ENCODE peak calls at places on chromosomes 1 and 21, in six cellular contexts. B, L, Y, N, M and A are unnamed samples. For H3K4me1, the result is how much of the 10 kb centered on the place peaks cover.

GRCh38 chr1:52032124-52032784 is 1.4 kb downstream of the KTI12 start:
- DNase-seq in M (no peak), Y (no peak), B (no peak), N (no peak), L (no peak), A (no peak)

GRCh38 chr1:109388884-109389637 is 8.7 kb downstream of the SORT1 start:
- DNase-seq in N (no peak), L (no peak), M (no peak), B (no peak), Y (no peak), A (no peak)

GRCh38 chr1:241600496-241600901 is 39.7 kb downstream of the CHML start:
- DNase-seq in L (no peak), M (no peak), B (no peak), N (no peak), Y (no peak), A (no peak)

GRCh38 chr1:66510407-66510806 is 23.5 kb upstream of the SGIP1 start:
- DNase-seq in B (no peak), Y (no peak), N (no peak), L (no peak), M (no peak), A (no peak)

GRCh38 chr1:203448521-203449061 is 27.0 kb upstream of the PRELP start:
- DNase-seq in Y (no peak), M (no peak), B (peak), N (peak), L (no peak), A (no peak)

GRCh38 chr1:2981981-2982614 is 39.2 kb upstream of the ACTRT2 start:
- DNase-seq in N (peak), M (peak), Y (no peak), L (no peak), B (peak), A (no peak)

GRCh38 chr1:173301507-173301906 is 94.4 kb upstream of the TNFSF4 start:
- DNase-seq in Y (no peak), N (no peak), L (no peak), B (no peak), M (no peak), A (no peak)

GRCh38 chr1:218347713-218348627 is 2.8 kb downstream of the TGFB2 start:
- DNase-seq in M (no peak), N (no peak), L (no peak), Y (peak), B (no peak), A (no peak)

GRCh38 chr1:61436016-61436415 is 288.9 kb downstream of the TM2D1 start:
- DNase-seq in M (no peak), L (no peak), N (no peak), B (no peak), Y (no peak), A (no peak)

GRCh38 chr1:43277116-43277876 is 7.5 kb downstream of the TMEM125 start:
- DNase-seq in N (no peak), M (no peak), B (no peak), Y (no peak), L (peak), A (no peak)

GRCh38 chr1:112110031-112110430 is 120.6 kb upstream of the KCND3 start:
- DNase-seq in L (no peak), B (no peak), M (peak), Y (no peak), N (peak), A (no peak)

GRCh38 chr21:40176732-40177131 is 309.5 kb downstream of the PCP4 start:
- DNase-seq in N (peak), Y (no peak), B (no peak), L (no peak), M (no peak), A (no peak)

GRCh38 chr1:167517535-167518330 is 596 bp downstream of the CD247 start:
- DNase-seq in N (no peak), L (peak), M (no peak), Y (no peak), B (no peak), A (no peak)

GRCh38 chr1:17865912-17866311 is 110.8 kb downstream of the ACTL8 start:
- DNase-seq in B (no peak), N (no peak), Y (no peak), L (no peak), M (no peak), A (no peak)

GRCh38 chr1:46183926-46184557 is 7.8 kb upstream of the P3R3URF start:
- DNase-seq in Y (no peak), L (no peak), M (no peak), B (no peak), N (no peak), A (no peak)

GRCh38 chr1:156492591-156493080 is 7.9 kb downstream of the MEF2D start:
- DNase-seq in M (no peak), Y (no peak), N (peak), B (no peak), L (peak), A (no peak)

GRCh38 chr1:215566556-215567490 is at the start of gene KCTD3:
- DNase-seq in N (peak), M (peak), L (peak), Y (peak), B (peak), A (no peak)

GRCh38 chr1:7454895-7455784 is 316.0 kb upstream of the VAMP3 start:
- DNase-seq in N (no peak), M (no peak), B (peak), L (no peak), Y (no peak), A (no peak)

GRCh38 chr1:222897527-222898190 is 82.8 kb downstream of the DISP1 start:
- DNase-seq in L (no peak), B (no peak), M (no peak), Y (no peak), N (no peak), A (no peak)

GRCh38 chr1:25476186-25477097 is 45.7 kb downstream of the MACO1 start:
- DNase-seq in L (no peak), B (no peak), N (no peak), Y (no peak), M (no peak), A (no peak)

GRCh38 chr1:67889940-67890567 is 56.8 kb upstream of the GNG12 start:
- DNase-seq in M (no peak), B (no peak), N (peak), Y (no peak), L (no peak), A (no peak)

GRCh38 chr1:244231193-244231571 is 180.1 kb downstream of the ZBTB18 start:
- DNase-seq in L (no peak), N (peak), B (no peak), M (no peak), Y (no peak), A (no peak)

GRCh38 chr1:47403321-47403720 is 12.8 kb upstream of the FOXE3 start:
- DNase-seq in L (no peak), B (no peak), M (no peak), N (no peak), Y (no peak), A (no peak)

GRCh38 chr1:209879539-209879938 is 51.8 kb downstream of the UTP25 start:
- DNase-seq in N (no peak), Y (no peak), B (no peak), L (no peak), M (no peak), A (no peak)

GRCh38 chr21:28818663-28819278 is 173.9 kb downstream of the LTN1 start:
- DNase-seq in M (no peak), Y (no peak), N (no peak), B (no peak), L (no peak), A (no peak)

GRCh38 chr1:20739225-20739624 is 6.7 kb upstream of the SH2D5 start:
- DNase-seq in B (no peak), M (no peak), N (no peak), Y (no peak), L (no peak), A (no peak)

GRCh38 chr1:97630968-97631367 is 289.9 kb downstream of the DPYD start:
- DNase-seq in L (no peak), N (no peak), B (no peak), M (no peak), Y (peak), A (no peak)

GRCh38 chr1:88985033-88985432 is 7.4 kb downstream of the KYAT3 start:
- DNase-seq in B (peak), N (peak), M (peak), L (no peak), Y (peak), A (no peak)

GRCh38 chr1:153353226-153353947 is 4.3 kb upstream of the S100A9 start:
- DNase-seq in M (no peak), N (no peak), Y (peak), L (no peak), B (no peak), A (peak)

GRCh38 chr1:113192980-113193379 is 120.0 kb downstream of the LRIG2 start:
- DNase-seq in M (no peak), Y (no peak), L (no peak), N (no peak), B (no peak), A (no peak)

GRCh38 chr1:222034790-222035189 is 292.9 kb upstream of the DUSP10 start:
- DNase-seq in N (no peak), B (no peak), M (no peak), Y (no peak), L (no peak), A (no peak)

GRCh38 chr1:84810343-84810742 is 82.7 kb downstream of the LPAR3 start:
- DNase-seq in Y (no peak), L (no peak), N (no peak), M (no peak), B (no peak), A (no peak)

GRCh38 chr1:42484382-42484781 is 21.3 kb downstream of the CCDC30 start:
- DNase-seq in L (no peak), Y (no peak), B (no peak), N (no peak), M (no peak), A (no peak)

GRCh38 chr1:15430787-15431570 is 7.3 kb upstream of the CTRC start:
- DNase-seq in Y (peak), N (peak), L (peak), M (peak), B (peak), A (peak)

GRCh38 chr1:173202430-173203145 is 4.5 kb downstream of the TNFSF4 start:
- DNase-seq in M (peak), N (peak), Y (peak), B (no peak), L (no peak), A (peak)

GRCh38 chr1:11026052-11026451 is 13.6 kb downstream of the TARDBP start:
- DNase-seq in N (no peak), M (no peak), L (no peak), B (no peak), Y (no peak), A (no peak)
- H3K4me3 ChIP-seq in N (no peak), M (no peak), L (no peak), B (no peak), Y (no peak), A (no peak)

GRCh38 chr1:36151133-36151844 is 2.0 kb upstream of the TRAPPC3 start:
- DNase-seq in M (no peak), Y (no peak), N (no peak), B (no peak), L (no peak), A (no peak)
- H3K4me1 ChIP-seq in M (under half), Y (under half), N (under half), B (under half), L (half or more), A (under half)

DNA sequence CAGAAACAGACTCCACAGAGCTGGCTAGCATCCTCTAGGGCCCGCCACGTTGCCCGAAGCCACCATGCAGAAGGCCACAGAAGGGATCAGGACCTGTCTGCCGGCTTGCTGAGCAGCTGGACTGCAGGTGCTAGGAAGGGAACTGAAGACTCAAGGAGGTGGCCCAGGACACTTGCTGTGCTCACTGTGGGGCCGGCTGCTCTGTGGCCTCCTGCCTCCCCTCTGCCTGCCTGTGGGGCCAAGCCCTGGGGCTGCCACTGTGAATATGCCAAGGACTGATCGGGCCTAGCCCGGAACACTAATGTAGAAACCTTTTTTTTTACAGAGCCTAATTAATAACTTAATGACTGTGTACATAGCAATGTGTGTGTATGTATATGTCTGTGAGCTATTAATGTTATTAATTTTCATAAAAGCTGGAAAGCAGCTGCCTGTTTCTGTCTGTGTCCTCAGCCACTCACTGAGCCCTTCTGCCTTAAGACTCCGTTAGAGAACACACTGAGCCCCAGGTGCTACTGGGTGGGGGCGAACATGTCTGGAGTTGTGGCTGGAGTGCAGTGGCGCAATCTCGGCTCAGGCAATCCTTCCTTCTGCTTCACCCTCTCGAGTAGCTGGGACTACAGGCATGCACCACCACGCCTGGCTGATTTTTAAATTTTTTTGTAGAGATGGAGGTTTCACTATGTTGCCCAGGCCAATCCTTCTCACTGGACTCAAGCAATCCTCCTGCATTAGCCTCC is 14.8 kb downstream of the MFSD2A start:
- DNase-seq in N (no peak), B (no peak), Y (no peak), L (peak), M (no peak), A (no peak)
- H3K27ac ChIP-seq in N (no peak), B (no peak), Y (no peak), L (no peak), M (no peak), A (no peak)

DNA sequence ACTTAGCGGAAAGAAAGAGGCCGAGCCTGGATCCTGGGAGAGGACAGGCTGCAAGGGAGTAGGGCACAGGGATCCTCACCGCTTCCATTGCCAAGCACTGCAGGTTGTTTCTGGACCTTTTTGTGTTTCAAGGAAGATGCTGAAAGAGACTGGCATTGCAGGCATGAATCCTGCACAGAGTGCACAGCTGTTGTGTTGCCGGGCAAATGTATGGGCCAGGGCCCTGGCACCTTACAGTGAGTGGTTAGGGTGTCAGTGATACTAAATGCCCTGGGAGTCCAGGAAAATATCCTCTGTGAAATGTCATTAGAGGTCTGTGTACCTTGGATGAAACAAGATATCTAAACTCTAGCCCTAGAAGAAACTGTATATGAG is 145.5 kb upstream of the FGGY start:
- DNase-seq in M (no peak), Y (no peak), N (no peak), B (no peak), L (no peak), A (no peak)
- H3K4me3 ChIP-seq in M (no peak), Y (no peak), N (no peak), B (no peak), L (no peak), A (no peak)